ENCODE peak calls at places on chromosome 13, in five cellular contexts. V is heart right ventricle, Q is endodermal cell, E is omental fat pad, D is HFFc6. U is an unnamed sample.

GRCh38 chr13:81927347-81927746 is 1586.4 kb upstream of the SPRY2 start:
- DNase-seq in D (no peak), Q (peak; percentile 53), E (no peak), V (no peak), U (no peak)

GRCh38 chr13:59771272-59771671 is 392.5 kb downstream of the DIAPH3 start:
- DNase-seq in E (no peak), V (no peak), Q (no peak), D (peak; percentile 35), U (no peak)

GRCh38 chr13:80599765-80600164 is 258.8 kb upstream of the SPRY2 start:
- DNase-seq in V (no peak), E (no peak), Q (no peak), D (no peak), U (no peak)

GRCh38 chr13:50370303-50370950 is 355.2 kb downstream of the KCNRG start:
- DNase-seq in D (no peak), V (no peak), E (no peak), Q (no peak), U (no peak)

GRCh38 chr13:33262997-33263396 is 22.6 kb downstream of the STARD13 start:
- DNase-seq in Q (no peak), D (no peak), V (no peak), E (no peak), U (no peak)

GRCh38 chr13:105341256-105341655 is 1194.2 kb downstream of the EFNB2 start:
- DNase-seq in V (no peak), Q (no peak), D (no peak), E (no peak), U (no peak)

GRCh38 chr13:93280688-93281087 is 54.1 kb downstream of the GPC6 start:
- DNase-seq in E (no peak), V (no peak), Q (no peak), D (no peak), U (no peak)

GRCh38 chr13:73738626-73739025 is 395.6 kb downstream of the KLF12 start:
- DNase-seq in E (no peak), Q (no peak), D (no peak), V (no peak), U (no peak)

GRCh38 chr13:44171861-44172260 is 201.8 kb upstream of the SERP2 start:
- DNase-seq in D (no peak), V (no peak), E (no peak), Q (no peak), U (no peak)

GRCh38 chr13:59479629-59480028 is 684.1 kb downstream of the DIAPH3 start:
- DNase-seq in D (no peak), Q (peak; percentile 86), E (no peak), V (no peak), U (no peak)

GRCh38 chr13:22061371-22061805 is 390.5 kb downstream of the FGF9 start:
- DNase-seq in E (no peak), Q (peak; percentile 71), D (no peak), V (no peak), U (no peak)

GRCh38 chr13:23598371-23598770 is 28.2 kb downstream of the TNFRSF19 start:
- DNase-seq in D (no peak), E (no peak), Q (no peak), V (no peak), U (no peak)

GRCh38 chr13:49586717-49587116 is 1.4 kb upstream of the RCBTB1 start:
- DNase-seq in V (no peak), Q (no peak), D (no peak), E (no peak), U (no peak)

GRCh38 chr13:38602261-38602660 is 84.6 kb upstream of the FREM2 start:
- DNase-seq in D (no peak), Q (no peak), V (no peak), E (no peak), U (no peak)

GRCh38 chr13:60162096-60162495 is 1.6 kb downstream of the DIAPH3 start:
- DNase-seq in D (no peak), E (no peak), Q (no peak), V (no peak), U (no peak)

GRCh38 chr13:44004881-44005280 is 125.2 kb downstream of the LACC1 start:
- DNase-seq in D (peak; percentile 53), E (no peak), V (no peak), Q (no peak), U (no peak)

GRCh38 chr13:113491418-113491883 is 940 bp upstream of the DCUN1D2 start:
- DNase-seq in D (peak; percentile 10), V (peak; percentile 34), Q (peak; percentile 77), E (no peak), U (no peak)

GRCh38 chr13:35771898-35772297 is 295.4 kb upstream of the MAB21L1 start:
- DNase-seq in Q (no peak), D (peak; percentile 93), V (no peak), E (no peak), U (no peak)

GRCh38 chr13:45928196-45928595 is 76.6 kb upstream of the SIAH3 start:
- DNase-seq in Q (no peak), D (no peak), E (no peak), V (no peak), U (no peak)

GRCh38 chr13:48532146-48532472 is 771 bp downstream of the RCBTB2 start:
- DNase-seq in Q (no peak), E (no peak), D (peak; percentile 22), V (no peak), U (no peak)

GRCh38 chr13:109792416-109793090 is 6.2 kb upstream of the IRS2 start:
- DNase-seq in Q (no peak), E (no peak), D (no peak), V (no peak), U (no peak)

GRCh38 chr13:109734002-109734785 is 52.2 kb downstream of the IRS2 start:
- DNase-seq in E (no peak), V (no peak), D (no peak), Q (peak; percentile 25), U (no peak)

GRCh38 chr13:109989155-109989554 is 202.8 kb upstream of the IRS2 start:
- DNase-seq in D (peak; percentile 41), E (no peak), Q (peak; percentile 11), V (no peak), U (no peak)

GRCh38 chr13:74778087-74778486 is 643.9 kb upstream of the KLF12 start:
- DNase-seq in D (no peak), Q (no peak), V (no peak), E (no peak), U (no peak)

GRCh38 chr13:30551194-30551593 is 66.5 kb upstream of the USPL1 start:
- DNase-seq in V (no peak), Q (no peak), E (no peak), D (peak; percentile 47), U (no peak)

GRCh38 chr13:90205081-90205480 is 1142.4 kb upstream of the MIR17HG start:
- DNase-seq in E (no peak), D (no peak), V (no peak), Q (no peak), U (no peak)

GRCh38 chr13:109979186-109979585 is 192.8 kb upstream of the IRS2 start:
- DNase-seq in V (no peak), E (no peak), Q (peak; percentile 47), D (no peak), U (peak; percentile 26)

GRCh38 chr13:51782026-51782710 is 21.8 kb downstream of the DHRS12 start:
- DNase-seq in D (no peak), Q (no peak), V (no peak), E (no peak), U (no peak)

GRCh38 chr13:51784097-51784496 is 19.9 kb downstream of the DHRS12 start:
- DNase-seq in E (no peak), V (no peak), Q (no peak), D (no peak), U (no peak)

GRCh38 chr13:51780099-51780498 is 23.9 kb downstream of the DHRS12 start:
- DNase-seq in E (no peak), Q (no peak), D (no peak), V (no peak), U (no peak)

GRCh38 chr13:51783432-51784094 is 20.4 kb downstream of the DHRS12 start:
- DNase-seq in D (no peak), E (no peak), V (no peak), Q (no peak), U (no peak)

DNA sequence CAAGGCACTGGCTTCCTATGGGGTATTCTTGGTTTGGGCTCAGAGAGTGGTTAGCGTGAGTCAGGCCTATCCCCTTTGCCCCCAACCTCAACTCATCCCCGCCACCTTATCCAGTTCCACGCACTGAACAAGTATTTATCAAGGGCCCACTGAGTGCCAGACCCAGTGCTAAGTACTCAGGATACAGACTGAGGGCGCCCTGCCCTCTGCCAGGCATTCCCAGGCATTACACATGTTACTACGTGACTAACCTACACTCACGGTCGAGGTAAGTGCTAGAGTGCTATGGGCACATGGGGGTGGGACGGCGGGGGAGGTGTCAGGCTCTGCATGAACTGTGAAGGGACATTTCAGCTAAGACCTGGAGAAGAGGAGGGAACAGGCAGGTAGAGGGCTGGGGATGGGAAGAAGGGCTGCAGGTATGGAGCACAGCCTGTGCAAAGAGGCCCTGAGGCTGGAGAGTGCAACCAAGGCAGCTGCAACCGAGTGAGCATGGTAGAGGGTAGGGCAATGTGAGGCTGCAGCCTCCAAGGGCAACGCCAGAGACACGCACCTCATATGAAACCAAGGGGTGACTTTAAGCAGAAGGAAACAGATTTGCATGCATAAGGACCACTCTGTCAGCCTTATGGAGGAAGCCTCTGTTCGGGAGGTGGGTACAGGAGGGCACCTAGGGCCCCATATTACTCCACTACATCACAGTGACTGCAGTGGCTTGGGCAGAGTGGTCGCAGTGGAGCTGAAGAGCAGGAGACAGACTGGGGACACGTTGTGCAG is 22.5 kb downstream of the DHRS12 start:
- DNase-seq in V (no peak), D (no peak), Q (peak; percentile 79), E (no peak), U (no peak)
- TF ChIP-seq CTCF in V (peak; percentile 12), D (peak; percentile 69), Q (peak; percentile 73), E (no peak), U (peak; percentile 77)

GRCh38 chr13:100573121-100573520 is 15.5 kb downstream of the GGACT start:
- DNase-seq in V (peak; percentile 46), E (peak; percentile 62), Q (peak; percentile 87), D (peak; percentile 70), U (peak; percentile 44)
- TF ChIP-seq CTCF in V (peak; percentile 78), E (no peak), Q (peak; percentile 89), D (peak; percentile 94), U (peak; percentile 74)

DNA sequence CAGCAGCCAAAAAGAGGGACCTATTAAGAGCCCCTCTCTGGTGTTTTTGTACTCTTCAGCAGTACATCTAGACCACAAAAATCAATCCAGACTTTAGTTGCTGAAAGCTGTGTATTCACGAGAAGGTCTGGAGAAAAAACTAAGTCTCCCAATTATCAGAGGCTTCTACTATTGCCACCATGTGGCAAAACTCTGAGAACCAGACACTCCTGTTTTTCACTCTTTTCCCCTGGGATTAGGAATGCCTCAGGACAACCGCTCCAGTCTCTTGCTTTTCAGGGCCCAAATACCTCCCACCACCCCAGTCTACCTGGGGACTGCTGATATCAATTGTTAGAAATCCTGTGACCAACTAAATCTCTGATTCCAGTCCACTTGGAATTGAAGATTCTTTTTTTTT is 30.1 kb upstream of the OBI1 start:
- DNase-seq in Q (no peak), D (no peak), E (no peak), V (no peak), U (no peak)
- TF ChIP-seq CTCF in Q (peak; percentile 51), D (no peak), E (no peak), V (peak; percentile 15), U (no peak)

DNA sequence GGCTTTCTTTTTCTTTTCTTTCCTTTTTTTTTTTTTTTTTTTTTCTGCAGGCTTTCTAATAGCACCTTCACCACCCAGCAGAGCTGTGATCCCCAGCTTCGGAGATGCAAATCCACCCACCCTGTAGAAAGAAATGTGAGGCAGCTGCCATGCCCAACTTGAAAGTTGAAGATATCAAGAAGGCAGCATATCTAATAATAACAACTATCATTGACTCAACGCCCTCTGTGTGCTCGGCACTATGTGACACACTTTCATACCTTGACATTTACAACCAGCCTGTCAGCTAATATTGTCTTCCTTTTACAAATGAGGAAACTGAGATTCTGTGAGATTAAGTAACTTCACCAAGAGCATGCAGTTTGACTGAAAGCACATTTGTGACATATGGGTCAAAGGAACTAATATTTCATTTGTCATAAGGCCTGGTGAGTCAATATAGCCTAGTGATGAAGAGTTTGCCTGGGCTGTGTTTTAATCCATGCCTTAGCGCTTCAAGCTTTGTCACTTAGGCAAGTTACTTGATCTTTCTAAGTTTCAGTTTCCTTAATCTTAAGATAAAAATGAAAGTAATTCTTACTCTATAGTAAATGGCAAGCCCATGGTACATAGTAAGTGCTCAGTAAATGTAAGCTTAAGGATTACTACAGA is 137.0 kb downstream of the FLT1 start:
- DNase-seq in V (no peak), E (no peak), Q (no peak), D (no peak), U (no peak)
- TF ChIP-seq CTCF in V (no peak), E (no peak), Q (no peak), D (no peak), U (no peak)